ENCODE peak calls at places on chromosomes 4 and X, in four cellular contexts. One of them, this sample, is unnamed.
A peak's percentile ranks its signal among the peaks of the same experiment; 100 is the strongest.

GRCh38 chrX:111264397-111264796 is 5.9 kb downstream of the CAPN6 start:
- DNase-seq in H7: no peak
- DNase-seq in right lobe of liver: no peak
- DNase-seq in uterus: no peak
- DNase-seq in this sample: no peak

GRCh38 chr4:52425751-52426326 is 233.3 kb downstream of the USP46 start:
- DNase-seq in H7: no peak
- DNase-seq in right lobe of liver: no peak
- DNase-seq in uterus: no peak
- DNase-seq in this sample: no peak

GRCh38 chr4:46073778-46074177 is 50.1 kb downstream of the GABRG1 start:
- DNase-seq in H7: no peak
- DNase-seq in right lobe of liver: no peak
- DNase-seq in uterus: no peak
- DNase-seq in this sample: no peak

GRCh38 chr4:2788101-2788500 is 4.8 kb upstream of the SH3BP2 start:
- DNase-seq in H7: no peak
- DNase-seq in right lobe of liver: no peak
- DNase-seq in uterus: no peak
- DNase-seq in this sample: no peak

GRCh38 chrX:125203379-125203736 is 116.3 kb upstream of the TEX13C start:
- DNase-seq in H7: peak; percentile 45
- DNase-seq in right lobe of liver: peak; percentile 56
- DNase-seq in uterus: no peak
- DNase-seq in this sample: no peak

GRCh38 chr4:42671431-42672194 is 14.7 kb upstream of the ATP8A1 start:
- DNase-seq in H7: no peak
- DNase-seq in right lobe of liver: no peak
- DNase-seq in uterus: no peak
- DNase-seq in this sample: no peak

GRCh38 chr4:56240554-56241190 is 146.6 kb downstream of the AASDH start:
- DNase-seq in H7: no peak
- DNase-seq in right lobe of liver: no peak
- DNase-seq in uterus: no peak
- DNase-seq in this sample: no peak

GRCh38 chrX:136237074-136237473 is 14.1 kb downstream of the MAP7D3 start:
- DNase-seq in H7: no peak
- DNase-seq in right lobe of liver: no peak
- DNase-seq in uterus: no peak
- DNase-seq in this sample: no peak

GRCh38 chr4:121686265-121686664 is 10.5 kb downstream of the ANXA5 start:
- DNase-seq in H7: no peak
- DNase-seq in right lobe of liver: no peak
- DNase-seq in uterus: no peak
- DNase-seq in this sample: no peak

GRCh38 chr4:4867745-4868505 is 8.5 kb downstream of the MSX1 start:
- DNase-seq in H7: peak; percentile 36
- DNase-seq in right lobe of liver: no peak
- DNase-seq in uterus: no peak
- DNase-seq in this sample: no peak

GRCh38 chrX:154749856-154750255 is 1.0 kb downstream of the GAB3 start:
- DNase-seq in H7: no peak
- DNase-seq in right lobe of liver: no peak
- DNase-seq in uterus: no peak
- DNase-seq in this sample: no peak
- H3K4me3 ChIP-seq in H7: no peak overlapping the region
- H3K4me3 ChIP-seq in right lobe of liver: no peak overlapping the region
- H3K4me3 ChIP-seq in uterus: peak overlapping the region; percentile 38
- H3K4me3 ChIP-seq in this sample: peak overlapping the region; percentile 68

GRCh38 chrX:41474726-41475100 is 27.6 kb downstream of the NYX start:
- DNase-seq in H7: no peak
- DNase-seq in right lobe of liver: no peak
- DNase-seq in uterus: no peak
- DNase-seq in this sample: no peak
- H3K4me3 ChIP-seq in H7: no peak overlapping the region
- H3K4me3 ChIP-seq in right lobe of liver: no peak overlapping the region
- H3K4me3 ChIP-seq in uterus: no peak overlapping the region
- H3K4me3 ChIP-seq in this sample: no peak overlapping the region

GRCh38 chr4:26215725-26216124 is 105.1 kb upstream of the RBPJ start:
- DNase-seq in H7: no peak
- DNase-seq in right lobe of liver: no peak
- DNase-seq in uterus: no peak
- DNase-seq in this sample: no peak

GRCh38 chr4:26217429-26217828 is 103.4 kb upstream of the RBPJ start:
- DNase-seq in H7: no peak
- DNase-seq in right lobe of liver: no peak
- DNase-seq in uterus: no peak
- DNase-seq in this sample: no peak

GRCh38 chr4:26218677-26219181 is 102.1 kb upstream of the RBPJ start:
- DNase-seq in H7: no peak
- DNase-seq in right lobe of liver: no peak
- DNase-seq in uterus: no peak
- DNase-seq in this sample: no peak

GRCh38 chr4:26219206-26219605 is 101.6 kb upstream of the RBPJ start:
- DNase-seq in H7: no peak
- DNase-seq in right lobe of liver: no peak
- DNase-seq in uterus: no peak
- DNase-seq in this sample: no peak

DNA sequence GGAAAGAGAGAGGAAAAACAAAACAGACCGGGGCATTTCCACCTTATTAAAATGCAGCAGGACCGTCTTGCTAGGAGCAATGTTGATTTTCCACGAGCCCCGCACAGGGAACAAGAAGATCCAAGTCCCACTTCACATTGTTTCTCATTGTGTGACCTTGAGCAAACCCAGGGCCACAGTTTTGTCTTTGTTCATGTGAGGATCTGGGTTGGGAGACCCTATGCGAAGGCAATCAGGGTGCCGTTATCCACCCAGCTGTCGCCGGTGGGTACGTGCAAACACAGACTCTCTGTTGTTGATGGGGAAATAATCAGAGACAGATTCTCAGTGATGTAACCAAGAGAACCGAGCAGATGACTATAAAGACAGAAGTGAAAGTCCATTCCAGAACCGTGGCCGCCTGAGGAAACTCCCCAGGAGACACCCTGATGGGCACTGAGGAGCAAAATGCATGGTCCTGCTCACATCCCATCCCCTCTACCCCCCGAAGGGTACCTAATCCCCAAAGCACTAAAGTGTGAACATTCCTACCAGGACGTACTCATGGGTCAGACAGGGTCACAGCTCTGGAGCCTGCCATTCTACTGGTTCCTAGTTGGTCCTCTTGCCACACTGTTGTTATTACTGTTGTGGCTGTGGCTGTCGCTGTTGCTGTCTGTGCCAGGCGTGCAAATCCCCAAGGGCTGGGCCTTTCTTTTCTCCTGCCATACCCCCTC is 102.7 kb upstream of the RBPJ start:
- DNase-seq in H7: no peak
- DNase-seq in right lobe of liver: no peak
- DNase-seq in uterus: no peak
- DNase-seq in this sample: no peak
- H3K4me3 ChIP-seq in H7: no peak overlapping the region
- H3K4me3 ChIP-seq in right lobe of liver: no peak overlapping the region
- H3K4me3 ChIP-seq in uterus: no peak overlapping the region
- H3K4me3 ChIP-seq in this sample: no peak overlapping the region

DNA sequence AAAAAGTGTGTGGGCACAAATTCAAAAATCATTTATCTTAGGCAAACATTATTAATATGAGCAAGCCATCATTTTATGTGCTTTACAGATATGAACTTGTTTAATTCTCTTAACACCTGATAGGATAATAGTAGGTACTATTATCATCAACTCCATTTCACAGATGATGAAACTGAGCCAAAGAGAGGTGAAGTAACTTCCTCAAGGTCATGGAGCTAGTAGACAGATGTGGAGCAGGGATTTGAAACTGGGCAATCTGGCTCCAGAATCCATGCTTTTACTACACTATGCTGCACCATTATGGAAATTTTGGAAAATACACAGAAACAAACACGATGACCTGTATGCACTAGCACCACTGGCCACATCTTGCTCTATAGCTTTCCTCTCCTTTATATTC is 1.0 kb upstream of the PIN4 start:
- DNase-seq in H7: no peak
- DNase-seq in right lobe of liver: no peak
- DNase-seq in uterus: no peak
- DNase-seq in this sample: no peak
- H3K4me3 ChIP-seq in H7: no peak overlapping the region
- H3K4me3 ChIP-seq in right lobe of liver: no peak overlapping the region
- H3K4me3 ChIP-seq in uterus: peak overlapping the region; percentile 48
- H3K4me3 ChIP-seq in this sample: no peak overlapping the region

GRCh38 chr4:151774324-151774723 is 13.5 kb upstream of the GATB start:
- DNase-seq in H7: no peak
- DNase-seq in right lobe of liver: no peak
- DNase-seq in uterus: no peak
- DNase-seq in this sample: no peak
- H3K4me3 ChIP-seq in H7: no peak overlapping the region
- H3K4me3 ChIP-seq in right lobe of liver: no peak overlapping the region
- H3K4me3 ChIP-seq in uterus: no peak overlapping the region
- H3K4me3 ChIP-seq in this sample: no peak overlapping the region

GRCh38 chr4:59500103-59500502 is 1700.0 kb upstream of the ADGRL3 start:
- DNase-seq in H7: no peak
- DNase-seq in right lobe of liver: no peak
- DNase-seq in uterus: no peak
- DNase-seq in this sample: no peak
- H3K4me3 ChIP-seq in H7: no peak overlapping the region
- H3K4me3 ChIP-seq in right lobe of liver: no peak overlapping the region
- H3K4me3 ChIP-seq in uterus: no peak overlapping the region
- H3K4me3 ChIP-seq in this sample: no peak overlapping the region

DNA sequence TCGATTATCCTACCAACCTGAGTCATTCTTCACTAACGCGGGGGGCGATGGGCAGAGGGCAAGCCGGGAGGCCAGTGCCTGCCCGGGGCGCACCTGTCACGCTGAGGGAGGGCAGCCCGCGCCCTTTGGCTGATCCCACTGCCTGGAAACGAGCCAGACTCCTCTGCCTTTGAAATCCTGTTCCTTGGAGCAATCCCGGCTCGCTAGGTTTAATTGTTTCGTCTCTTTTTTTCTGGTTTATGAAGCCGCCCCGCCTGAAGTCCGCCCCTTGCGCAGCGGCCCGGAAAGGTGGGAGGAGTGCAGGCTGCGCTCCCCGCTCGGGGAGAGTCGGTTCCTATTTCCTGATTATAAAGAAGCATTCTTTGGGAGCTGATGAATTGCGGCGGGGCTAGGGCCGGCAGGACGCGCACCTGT is 484.2 kb downstream of the BCOR start:
- DNase-seq in H7: peak; percentile 93
- DNase-seq in right lobe of liver: no peak
- DNase-seq in uterus: peak; percentile 48
- DNase-seq in this sample: peak; percentile 52
- H3K4me3 ChIP-seq in H7: peak overlapping the region; percentile 41
- H3K4me3 ChIP-seq in right lobe of liver: peak overlapping the region; percentile 18
- H3K4me3 ChIP-seq in uterus: peak overlapping the region; percentile 15
- H3K4me3 ChIP-seq in this sample: peak overlapping the region; percentile 7

GRCh38 chr4:144648042-144648441 is 2.1 kb downstream of the HHIP start:
- DNase-seq in H7: no peak
- DNase-seq in right lobe of liver: no peak
- DNase-seq in uterus: no peak
- DNase-seq in this sample: no peak

GRCh38 chr4:144645621-144646522 is at the start of gene HHIP:
- DNase-seq in H7: peak; percentile 83
- DNase-seq in right lobe of liver: no peak
- DNase-seq in uterus: peak; percentile 50
- DNase-seq in this sample: no peak

GRCh38 chr4:144647095-144647959 is 1.4 kb downstream of the HHIP start:
- DNase-seq in H7: peak; percentile 59
- DNase-seq in right lobe of liver: no peak
- DNase-seq in uterus: no peak
- DNase-seq in this sample: no peak

GRCh38 chr4:144645102-144645469 is 870 bp upstream of the HHIP start:
- DNase-seq in H7: no peak
- DNase-seq in right lobe of liver: no peak
- DNase-seq in uterus: peak; percentile 16
- DNase-seq in this sample: no peak

GRCh38 chr4:144646523-144647094 is 653 bp downstream of the HHIP start:
- DNase-seq in H7: peak; percentile 44
- DNase-seq in right lobe of liver: no peak
- DNase-seq in uterus: peak; percentile 16
- DNase-seq in this sample: no peak
- H3K4me3 ChIP-seq in H7: peak overlapping the region; percentile 44
- H3K4me3 ChIP-seq in right lobe of liver: peak overlapping the region; percentile 21
- H3K4me3 ChIP-seq in uterus: peak overlapping the region; percentile 43
- H3K4me3 ChIP-seq in this sample: peak overlapping the region; percentile 80